ENCODE peak calls at places on chromosome 20, in four cellular contexts. A, P, E and N are unnamed samples.

GRCh38 chr20:46564241-46564957 is 13.9 kb upstream of the OCSTAMP start:
- DNase-seq in A (no peak), P (no peak), E (no peak), N (no peak)

GRCh38 chr20:50655325-50655880 is 35.9 kb downstream of the RIPOR3 start:
- DNase-seq in A (no peak), P (peak), E (peak), N (no peak)

GRCh38 chr20:16175322-16175721 is 397.9 kb downstream of the KIF16B start:
- DNase-seq in A (no peak), P (no peak), E (no peak), N (no peak)

GRCh38 chr20:53283011-53283410 is 310.6 kb downstream of the ZNF217 start:
- DNase-seq in A (no peak), P (no peak), E (no peak), N (no peak)

GRCh38 chr20:17635320-17635673 is 46.7 kb downstream of the RRBP1 start:
- DNase-seq in A (no peak), P (no peak), E (no peak), N (no peak)

GRCh38 chr20:46400828-46401477 is 5.5 kb downstream of the ELMO2 start:
- DNase-seq in A (no peak), P (peak), E (no peak), N (no peak)

GRCh38 chr20:8646026-8646425 is 422.9 kb upstream of the PLCB4 start:
- DNase-seq in A (no peak), P (peak), E (no peak), N (no peak)

GRCh38 chr20:17394411-17394810 is 136.8 kb downstream of the BFSP1 start:
- DNase-seq in A (peak), P (peak), E (no peak), N (no peak)

GRCh38 chr20:4672948-4673347 is 48.8 kb upstream of the PRND start:
- DNase-seq in A (no peak), P (no peak), E (no peak), N (no peak)

GRCh38 chr20:48825551-48825885 is 2.3 kb downstream of the PREX1 start:
- DNase-seq in A (no peak), P (no peak), E (no peak), N (no peak)
- H3K4me3 ChIP-seq in A (no peak), P (no peak), E (no peak), N (no peak)

DNA sequence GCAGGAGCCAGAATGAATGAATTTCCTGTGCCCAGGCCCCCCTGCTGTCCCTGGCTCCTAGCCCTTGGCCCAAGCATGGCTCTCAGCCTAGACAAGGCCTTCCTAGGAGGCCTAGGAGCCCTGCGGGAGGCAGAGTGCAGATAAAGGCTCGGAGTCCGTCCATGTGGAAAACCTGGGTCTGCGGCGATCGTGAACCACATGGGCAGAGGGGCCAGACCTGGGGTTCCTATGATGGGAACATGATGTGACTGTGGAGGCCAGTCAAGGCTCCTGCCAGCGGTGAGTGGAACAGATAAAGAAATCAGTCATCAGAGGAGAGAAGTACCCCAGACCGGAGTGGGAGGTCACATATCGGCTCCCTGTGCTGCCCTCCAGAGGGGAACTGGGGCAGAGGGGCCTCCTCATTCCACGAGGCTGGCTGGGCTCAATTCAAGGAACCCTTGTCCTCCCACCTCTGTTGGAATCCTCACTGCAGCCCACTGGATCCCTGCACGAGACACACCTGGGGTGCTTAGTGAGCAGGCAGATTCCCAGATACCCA is 5.8 kb upstream of the VSTM2L start:
- DNase-seq in A (no peak), P (no peak), E (no peak), N (no peak)
- TF ChIP-seq CTCF in A (peak), P (peak), E (no peak), N (peak)

GRCh38 chr20:25059487-25059820 is 1.5 kb upstream of the ACSS1 start:
- DNase-seq in A (no peak), P (no peak), E (no peak), N (no peak)

GRCh38 chr20:25058051-25058796 is at the start of gene ACSS1:
- DNase-seq in A (no peak), P (peak), E (peak), N (no peak)

GRCh38 chr20:25059866-25060465 is 2.0 kb upstream of the ACSS1 start:
- DNase-seq in A (no peak), P (no peak), E (peak), N (no peak)

GRCh38 chr20:25057234-25058050 is 497 bp downstream of the ACSS1 start:
- DNase-seq in A (no peak), P (peak), E (peak), N (no peak)

DNA sequence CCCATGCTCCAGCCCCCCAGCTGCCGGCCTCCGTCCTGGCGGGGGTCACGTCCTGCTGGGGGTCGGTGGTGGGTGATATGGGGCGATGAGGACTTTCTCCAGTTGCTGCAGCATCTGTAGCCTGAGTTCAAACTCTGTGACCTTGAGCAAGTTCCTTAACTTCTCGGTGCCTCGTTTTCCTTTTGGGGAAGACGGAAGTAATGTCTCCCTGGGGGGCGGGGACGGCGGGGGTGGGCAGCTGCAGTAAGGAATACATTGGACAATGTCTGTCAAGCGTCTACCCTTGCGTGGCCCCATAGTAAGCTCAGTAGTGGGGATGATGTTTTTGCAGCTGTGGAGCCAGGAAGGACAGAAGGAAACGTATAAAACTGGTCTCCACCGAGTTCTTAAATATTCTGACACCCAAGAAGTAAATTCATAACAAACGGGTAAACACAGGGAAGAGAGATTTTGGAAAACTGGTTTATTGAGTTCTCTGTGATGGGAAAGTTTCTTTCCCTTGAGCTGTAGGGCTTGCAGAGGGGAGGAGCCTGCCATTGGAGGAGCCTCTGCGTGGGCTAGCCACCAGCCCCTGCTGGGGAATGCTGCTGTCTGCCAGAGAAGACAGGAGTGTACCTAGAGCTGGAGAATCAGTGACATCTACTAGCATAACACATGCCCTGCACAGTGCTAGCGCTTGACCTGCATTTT is 1.0 kb upstream of the ACSS1 start:
- DNase-seq in A (no peak), P (peak), E (peak), N (no peak)
- H3K4me3 ChIP-seq in A (no peak), P (peak), E (peak), N (no peak)

DNA sequence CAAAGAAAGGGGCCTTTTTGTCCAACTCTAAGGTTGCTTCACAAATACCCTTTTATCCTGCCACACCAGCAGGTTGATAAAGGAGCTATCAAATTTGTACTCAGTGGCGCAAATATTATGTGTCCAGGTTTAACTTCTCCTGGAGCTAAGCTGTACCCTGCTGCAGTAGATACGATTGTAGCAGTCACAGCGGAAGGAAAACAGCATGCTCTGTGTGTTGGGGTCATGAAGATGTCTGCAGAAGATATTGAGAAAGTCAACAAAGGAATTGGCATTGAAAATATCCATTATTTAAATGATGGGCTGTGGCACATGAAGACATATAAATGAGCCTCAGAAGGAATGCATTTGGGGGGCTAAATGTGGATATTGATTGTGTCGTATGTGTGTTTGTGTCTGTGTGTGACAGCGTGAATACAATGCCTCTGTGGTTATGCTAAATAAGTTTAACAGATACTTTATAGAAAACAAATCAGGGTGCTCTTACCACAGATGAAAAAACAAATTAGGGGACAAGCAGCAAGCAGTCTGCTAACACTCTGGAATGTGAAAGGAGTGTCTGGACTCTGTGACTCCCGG is 33.6 kb downstream of the HM13 start:
- DNase-seq in A (no peak), P (no peak), E (no peak), N (no peak)
- TF ChIP-seq CTCF in A (no peak), P (no peak), E (no peak), N (no peak)

DNA sequence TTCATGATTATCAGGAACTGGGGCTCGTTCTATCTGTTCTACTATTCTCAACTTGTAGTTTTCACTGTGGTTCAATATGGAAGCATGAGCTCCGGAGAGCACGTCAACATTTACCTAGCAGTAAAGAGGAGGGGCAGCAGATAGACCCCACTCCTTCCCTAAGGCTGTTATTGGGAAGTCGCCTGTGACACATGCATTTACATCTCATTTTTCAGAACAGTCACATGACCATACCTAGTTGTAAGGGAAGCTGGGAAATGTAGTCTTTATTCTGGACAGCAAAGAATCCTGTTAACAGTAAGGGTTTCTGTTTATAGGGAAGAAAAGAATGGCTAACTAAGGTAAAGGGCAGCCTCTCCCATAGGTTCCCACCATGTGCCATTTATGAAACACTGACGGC is 158.3 kb downstream of the ZFP64 start:
- DNase-seq in A (no peak), P (peak), E (no peak), N (no peak)
- H3K4me3 ChIP-seq in A (no peak), P (no peak), E (no peak), N (no peak)

DNA sequence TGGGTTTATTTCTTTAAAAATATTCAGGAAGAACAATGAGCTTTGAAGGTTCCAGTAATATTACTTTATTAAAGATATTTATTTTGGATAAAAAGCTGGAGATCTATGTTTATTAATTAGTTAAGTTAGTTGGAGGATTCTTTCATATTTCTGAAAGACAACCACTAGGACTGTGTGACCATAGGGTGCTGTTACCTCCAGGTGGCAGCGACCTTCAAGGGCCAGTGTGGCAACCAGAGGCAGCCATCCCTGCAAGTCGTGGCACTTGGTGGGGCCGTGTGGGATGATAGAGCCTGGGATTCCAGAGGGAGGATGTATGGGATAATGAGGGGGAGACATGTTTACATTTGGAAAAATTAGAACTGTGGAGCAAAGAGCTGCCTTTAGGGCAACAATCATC is 95.5 kb upstream of the SCP2D1 start:
- DNase-seq in A (no peak), P (no peak), E (no peak), N (no peak)
- TF ChIP-seq CTCF in A (peak), P (no peak), E (no peak), N (peak)

DNA sequence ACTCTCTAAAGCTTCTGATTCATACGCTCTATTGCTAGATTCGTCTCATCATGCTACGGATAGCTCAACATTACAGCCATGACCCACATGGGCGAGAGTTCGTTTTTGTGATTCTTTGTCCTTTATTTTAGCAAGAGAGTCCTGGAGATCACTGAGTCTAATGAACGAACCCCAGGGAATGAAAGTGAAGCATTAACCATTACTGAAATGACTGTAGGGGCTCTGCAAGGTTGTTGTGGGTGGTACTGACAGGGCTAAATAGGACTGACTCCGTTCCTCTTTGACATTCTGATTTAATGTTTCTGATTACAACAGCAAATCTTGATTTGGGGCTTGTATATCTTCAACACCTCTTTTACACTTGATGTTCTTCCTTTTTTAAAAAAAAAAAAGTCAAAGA is 13.7 kb upstream of the RTF2 start:
- DNase-seq in A (no peak), P (no peak), E (no peak), N (no peak)
- H3K4me3 ChIP-seq in A (no peak), P (no peak), E (no peak), N (no peak)

GRCh38 chr20:33883164-33883563 is 72.0 kb downstream of the CHMP4B start:
- DNase-seq in A (no peak), P (no peak), E (peak), N (no peak)
- TF ChIP-seq CTCF in A (no peak), P (no peak), E (no peak), N (no peak)

GRCh38 chr20:40931348-40932044 is 97.1 kb upstream of the TOP1 start:
- DNase-seq in A (no peak), P (no peak), E (no peak), N (no peak)
- H3K4me3 ChIP-seq in A (no peak), P (no peak), E (no peak), N (no peak)

GRCh38 chr20:1371235-1371782 is 21.5 kb downstream of the FKBP1A start:
- DNase-seq in A (no peak), P (peak), E (no peak), N (no peak)

GRCh38 chr20:1367479-1367878 is 25.4 kb downstream of the FKBP1A start:
- DNase-seq in A (no peak), P (no peak), E (no peak), N (no peak)

GRCh38 chr20:1370548-1371110 is 22.2 kb downstream of the FKBP1A start:
- DNase-seq in A (no peak), P (peak), E (no peak), N (no peak)

GRCh38 chr20:1369970-1370369 is 22.9 kb downstream of the FKBP1A start:
- DNase-seq in A (no peak), P (no peak), E (no peak), N (no peak)

DNA sequence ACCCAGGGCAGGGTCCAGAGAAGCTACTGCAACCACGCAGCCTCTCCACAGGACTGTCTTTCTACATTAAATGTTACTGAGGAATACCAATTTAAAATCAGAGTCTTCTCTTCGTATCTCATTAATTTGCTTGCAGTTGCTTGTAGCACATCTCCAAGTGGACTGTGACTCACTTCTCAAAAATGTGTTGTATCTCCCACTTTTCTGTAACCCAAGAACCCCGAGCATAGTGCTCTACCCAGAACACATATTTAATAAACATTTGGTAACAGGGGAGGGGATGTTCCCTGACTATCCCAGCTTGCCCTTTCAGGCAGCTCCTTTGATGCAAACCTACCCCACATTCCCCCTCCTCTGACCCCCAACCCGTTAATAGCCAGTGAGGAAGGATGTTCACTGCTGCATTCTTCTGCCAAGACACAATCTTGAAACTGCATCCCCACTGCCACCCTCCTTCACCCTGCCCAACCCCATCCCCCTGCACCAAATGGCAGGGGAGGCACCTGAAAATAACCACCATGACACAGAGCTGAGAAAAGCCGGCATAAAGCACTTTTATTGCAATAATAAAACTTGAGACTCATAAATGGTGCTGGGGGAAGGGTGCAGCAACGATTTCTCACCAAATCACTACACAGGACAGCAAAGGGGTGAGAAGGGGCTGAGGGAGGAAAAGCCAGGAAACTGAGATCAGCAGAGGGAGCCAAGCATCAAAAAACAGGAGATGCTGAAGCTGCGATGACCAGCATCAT is 24.2 kb downstream of the FKBP1A start:
- DNase-seq in A (no peak), P (peak), E (peak), N (no peak)
- TF ChIP-seq CTCF in A (no peak), P (peak), E (no peak), N (no peak)